ENCODE peak calls at places on chromosomes 3 and 15, in eight cellular contexts. C is stimulated activated CD8-positive, alpha-beta memory T cell treated with anti-CD3 and anti-CD28 coated beads, Interleukin-7, amount 100 ng/mL, for 1 hour; W is mesenchymal stem cell; T is pons; Y is DND-41; N is anterior cingulate cortex; H is AG08396; P is Peyer's patch. V is an unnamed sample.
A peak's percentile ranks its signal among the peaks of the same experiment; 100 is the strongest.

GRCh38 chr3:183108002-183108449 is 8.7 kb upstream of the MCCC1 start:
- DNase-seq in Y (no peak), H (no peak), T (peak; percentile 37), C (no peak), W (no peak), P (no peak), N (no peak), V (no peak)

GRCh38 chr3:132344666-132345280 is 27.6 kb downstream of the ACP3 start:
- DNase-seq in C (no peak), Y (no peak), N (no peak), W (peak; percentile 18), T (no peak), H (no peak), P (no peak), V (no peak)

GRCh38 chr15:61038387-61038786 is 190.7 kb downstream of the RORA start:
- DNase-seq in W (peak; percentile 9), N (no peak), Y (no peak), C (no peak), P (no peak), T (no peak), H (no peak), V (peak; percentile 14)

GRCh38 chr3:107284570-107284969 is 92.7 kb upstream of the CCDC54 start:
- DNase-seq in T (no peak), Y (no peak), W (peak; percentile 41), H (no peak), N (no peak), P (no peak), C (no peak), V (no peak)

GRCh38 chr3:64039972-64040733 is 16.9 kb upstream of the PSMD6 start:
- DNase-seq in N (no peak), P (no peak), H (no peak), T (no peak), C (no peak), Y (no peak), W (no peak), V (no peak)

GRCh38 chr3:119469378-119470189 is 821 bp downstream of the POGLUT1 start:
- DNase-seq in H (no peak), N (no peak), T (peak; percentile 36), C (no peak), Y (peak; percentile 51), P (no peak), W (peak; percentile 73), V (no peak)

GRCh38 chr3:188001052-188001567 is 152.8 kb upstream of the LPP start:
- DNase-seq in C (no peak), T (no peak), Y (no peak), W (no peak), P (no peak), H (no peak), N (no peak), V (no peak)

GRCh38 chr3:112775011-112775742 is 71.5 kb downstream of the CD200R1L start:
- DNase-seq in Y (no peak), C (no peak), T (no peak), W (peak; percentile 27), H (peak; percentile 10), N (no peak), P (no peak), V (no peak)

GRCh38 chr3:48301814-48302194 is 31.7 kb downstream of the SPINK8 start:
- DNase-seq in T (peak; percentile 20), W (no peak), C (no peak), Y (peak; percentile 35), P (no peak), N (no peak), H (peak; percentile 50), V (no peak)

GRCh38 chr3:64214002-64214696 is 11.1 kb downstream of the PRICKLE2 start:
- DNase-seq in P (peak; percentile 53), C (no peak), T (no peak), Y (no peak), W (peak; percentile 71), N (no peak), H (peak; percentile 66), V (peak; percentile 86)

GRCh38 chr3:14430706-14431470 is 28.5 kb downstream of the SLC6A6 start:
- DNase-seq in C (no peak), P (no peak), T (peak; percentile 83), N (no peak), H (no peak), Y (no peak), W (peak; percentile 54), V (no peak)

GRCh38 chr15:76376029-76376428 is 39.5 kb downstream of the ISL2 start:
- DNase-seq in T (no peak), H (no peak), P (no peak), C (no peak), N (no peak), W (peak; percentile 4), Y (no peak), V (no peak)

GRCh38 chr3:170425491-170426239 is 7.0 kb downstream of the CLDN11 start:
- DNase-seq in P (no peak), W (no peak), Y (peak; percentile 34), C (no peak), N (peak; percentile 74), T (peak; percentile 99), H (no peak), V (no peak)

GRCh38 chr3:120879401-120879800 is 28.6 kb upstream of the STXBP5L start:
- DNase-seq in W (no peak), C (no peak), T (no peak), H (no peak), N (no peak), Y (no peak), P (no peak), V (no peak)

GRCh38 chr3:95923496-95924210 is 890.7 kb upstream of the EPHA6 start:
- DNase-seq in C (no peak), Y (peak; percentile 25), P (no peak), H (peak; percentile 59), W (peak; percentile 100), N (no peak), T (no peak), V (peak; percentile 51)

GRCh38 chr3:186411994-186412393 is 50.0 kb upstream of the DGKG start:
- DNase-seq in Y (no peak), N (no peak), H (no peak), W (no peak), C (no peak), T (no peak), P (no peak), V (no peak)

GRCh38 chr15:39000008-39000734 is 435.6 kb upstream of the RASGRP1 start:
- DNase-seq in Y (no peak), P (no peak), T (no peak), H (no peak), N (no peak), C (no peak), W (no peak), V (no peak)

GRCh38 chr15:68829068-68829467 is 8.4 kb upstream of the ANP32A start:
- DNase-seq in P (no peak), T (peak; percentile 96), Y (no peak), C (no peak), N (peak; percentile 27), H (no peak), W (peak; percentile 38), V (peak; percentile 83)

GRCh38 chr15:74302821-74303359 is 64.6 kb downstream of the CYP11A1 start:
- DNase-seq in H (peak; percentile 48), C (no peak), Y (peak; percentile 39), N (no peak), T (no peak), P (no peak), W (no peak), V (no peak)

V was measured in foreskin melanocyte.